ENCODE peak calls at places on chromosomes 4 and X, in five cellular contexts. I is stimulated activated CD4-positive, alpha-beta T cell treated with anti-CD3 and anti-CD28 coated beads, Interleukin-4, amount 100 ng/mL, for 24 hours; C is activated gamma-delta T cell treated with Interleukin-2 at 50 U/mL for 16 hours; Q is effector memory CD4-positive, alpha-beta T cell; M is H4. V is an unnamed sample.

GRCh38 chr4:152780267-152780811 is 585 bp downstream of the ARFIP1 start:
- DNase-seq in Q (no peak), M (no peak), I (no peak), C (no peak), V (no peak)

GRCh38 chr4:5863461-5864113 is 29.3 kb downstream of the CRMP1 start:
- DNase-seq in I (peak; percentile 57), Q (no peak), M (peak; percentile 88), C (no peak), V (peak; percentile 42)

GRCh38 chrX:149161438-149162088 is 343.5 kb downstream of the IDS start:
- DNase-seq in Q (no peak), C (no peak), I (no peak), M (no peak), V (no peak)

GRCh38 chr4:181077416-181077815 is 1165.8 kb upstream of the TENM3 start:
- DNase-seq in I (no peak), Q (no peak), M (no peak), C (no peak), V (no peak)

GRCh38 chr4:38386654-38387188 is 277.3 kb upstream of the KLF3 start:
- DNase-seq in M (no peak), I (no peak), Q (no peak), C (no peak), V (no peak)

GRCh38 chr4:107219681-107220080 is 183.6 kb upstream of the DKK2 start:
- DNase-seq in M (no peak), Q (no peak), C (no peak), I (no peak), V (no peak)

GRCh38 chr4:181604546-181604945 is 638.7 kb upstream of the TENM3 start:
- DNase-seq in M (no peak), I (no peak), Q (no peak), C (no peak), V (no peak)

GRCh38 chr4:89056953-89057398 is at the start of gene FAM13A:
- DNase-seq in C (no peak), I (no peak), Q (no peak), M (peak; percentile 97), V (no peak)

GRCh38 chr4:128060130-128060619 is 937 bp upstream of the LARP1B start:
- DNase-seq in I (no peak), M (no peak), C (no peak), Q (no peak), V (no peak)

GRCh38 chr4:33262809-33263208 is 2542.6 kb downstream of the PCDH7 start:
- DNase-seq in M (no peak), Q (no peak), C (no peak), I (no peak), V (no peak)

GRCh38 chr4:55125087-55125721 is at the start of gene KDR:
- DNase-seq in I (no peak), Q (no peak), C (no peak), M (no peak), V (no peak)

GRCh38 chr4:86592553-86593249 is 1.4 kb upstream of the PTPN13 start:
- DNase-seq in C (no peak), M (no peak), Q (no peak), I (no peak), V (no peak)

GRCh38 chrX:84064814-84065213 is 123.2 kb downstream of the RPS6KA6 start:
- DNase-seq in M (no peak), Q (no peak), I (no peak), C (no peak), V (no peak)

GRCh38 chrX:74450803-74451449 is 29.6 kb downstream of the SLC16A2 start:
- DNase-seq in Q (no peak), I (peak; percentile 3), C (no peak), M (peak; percentile 78), V (no peak)

GRCh38 chrX:68827848-68828562 is 816 bp upstream of the EFNB1 start:
- DNase-seq in C (peak; percentile 74), Q (peak; percentile 60), I (peak; percentile 79), M (peak; percentile 64), V (peak; percentile 56)

GRCh38 chr4:155571184-155571944 is 95.3 kb upstream of the GUCY1A1 start:
- DNase-seq in I (no peak), C (no peak), M (no peak), Q (no peak), V (no peak)

GRCh38 chr4:155953151-155954117 is at the start of gene CTSO:
- DNase-seq in I (peak; percentile 72), C (peak; percentile 63), M (peak; percentile 69), Q (peak; percentile 52), V (peak; percentile 68)

GRCh38 chr4:184688447-184688846 is 38.9 kb downstream of the PRIMPOL start:
- DNase-seq in M (peak; percentile 52), C (no peak), I (no peak), Q (no peak), V (no peak)

GRCh38 chr4:95857761-95858160 is 17.9 kb downstream of the PDHA2 start:
- DNase-seq in I (no peak), C (no peak), Q (no peak), M (no peak), V (no peak)

GRCh38 chr4:10100734-10101216 is 15.8 kb downstream of the WDR1 start:
- DNase-seq in C (no peak), M (no peak), I (no peak), Q (peak; percentile 31), V (no peak)

GRCh38 chr4:27059446-27059845 is 198.8 kb downstream of the STIM2 start:
- DNase-seq in Q (no peak), C (no peak), M (no peak), I (no peak), V (no peak)

GRCh38 chr4:109631709-109632108 is 71.5 kb downstream of the CASP6 start:
- DNase-seq in M (no peak), C (no peak), I (no peak), Q (no peak), V (no peak)

GRCh38 chrX:118562574-118563164 is 67.1 kb downstream of the DOCK11 start:
- DNase-seq in Q (no peak), C (no peak), M (no peak), I (no peak), V (no peak)

GRCh38 chr4:165208322-165208652 is 926 bp downstream of the KLHL2 start:
- DNase-seq in I (no peak), M (no peak), C (no peak), Q (no peak), V (no peak)

GRCh38 chr4:100189820-100190642 is at the start of gene DDIT4L:
- DNase-seq in Q (no peak), M (no peak), C (peak; percentile 13), I (peak; percentile 4), V (no peak)

GRCh38 chr4:148093065-148093464 is 349.1 kb downstream of the NR3C2 start:
- DNase-seq in M (no peak), C (no peak), Q (no peak), I (no peak), V (no peak)

V was measured in activated T-helper 2 cell treated with anti-CD3 and anti-CD28 coated beads, Interferon-gamma antibody, Interleukin-2, Interleukin-4, amounts not matched to agents 10 μg/mL and 5 μg/mL and 100 μg/mL, durations not matched to agents 14 hours and 24 hours and 36 hours.